ENCODE peak calls at places on chromosome 7, in six cellular contexts. K is amygdala; R is stimulated activated CD8-positive, alpha-beta memory T cell treated with anti-CD3 and anti-CD28 coated beads, Interleukin-15, amount 100 ng/mL, for 24 hours; S is RWPE1; N is cardiac muscle cell; U is CD8-positive, alpha-beta memory T cell. C is an unnamed sample.
A peak's percentile ranks its signal among the peaks of the same experiment; 100 is the strongest.

GRCh38 chr7:108805808-108806397 is 236.2 kb downstream of the DNAJB9 start:
- DNase-seq in K (no peak), R (no peak), S (peak; percentile 11), N (peak; percentile 64), U (no peak), C (peak; percentile 35)

GRCh38 chr7:48471206-48471605 is 299.9 kb downstream of the ABCA13 start:
- DNase-seq in K (no peak), R (no peak), S (no peak), N (no peak), U (no peak), C (no peak)

GRCh38 chr7:73517241-73517995 is 4.7 kb downstream of the BAZ1B start:
- DNase-seq in K (no peak), R (no peak), S (no peak), N (no peak), U (no peak), C (no peak)

GRCh38 chr7:122846591-122846990 is 39.7 kb downstream of the CADPS2 start:
- DNase-seq in K (no peak), R (no peak), S (no peak), N (no peak), U (no peak), C (no peak)

GRCh38 chr7:74501298-74501697 is 47.6 kb downstream of the GTF2IRD1 start:
- DNase-seq in K (peak; percentile 33), R (no peak), S (no peak), N (no peak), U (no peak), C (peak; percentile 57)

GRCh38 chr7:40608321-40609075 is 473.7 kb downstream of the SUGCT start:
- DNase-seq in K (no peak), R (no peak), S (no peak), N (no peak), U (no peak), C (no peak)

GRCh38 chr7:13276977-13277376 is 589.5 kb downstream of the ARL4A start:
- DNase-seq in K (no peak), R (no peak), S (no peak), N (peak; percentile 12), U (no peak), C (no peak)

GRCh38 chr7:133052357-133052756 is 29.5 kb downstream of the CHCHD3 start:
- DNase-seq in K (no peak), R (no peak), S (no peak), N (no peak), U (no peak), C (peak; percentile 56)